ENCODE peak calls at places on chromosome 18, in ten cellular contexts. Y, H, P, J, C, U, N, S, L and Q are unnamed samples.

GRCh38 chr18:32473325-32473724 is 2.6 kb upstream of the GAREM1 start:
- DNase-seq in S (no peak), Y (no peak), U (no peak), J (no peak), H (no peak), C (no peak), N (no peak), L (no peak), P (no peak), Q (no peak)

GRCh38 chr18:27653247-27653646 is 468.1 kb upstream of the CHST9 start:
- DNase-seq in H (no peak), J (no peak), U (no peak), N (no peak), S (no peak), Y (no peak), P (no peak), C (no peak), L (no peak), Q (no peak)

GRCh38 chr18:21997207-21998143 is 171.9 kb upstream of the GATA6 start:
- DNase-seq in U (peak), P (no peak), J (peak), C (no peak), L (peak), Y (peak), S (no peak), N (peak), H (peak), Q (no peak)

GRCh38 chr18:59878644-59879043 is 21.2 kb upstream of the PMAIP1 start:
- DNase-seq in N (no peak), J (no peak), S (no peak), P (no peak), L (no peak), Y (peak), H (no peak), C (no peak), U (no peak), Q (no peak)

GRCh38 chr18:24910217-24910616 is 441.7 kb downstream of the ZNF521 start:
- DNase-seq in N (no peak), J (no peak), S (no peak), C (no peak), Y (peak), H (no peak), L (no peak), P (no peak), U (no peak), Q (no peak)

GRCh38 chr18:63138469-63139340 is 180.9 kb downstream of the BCL2 start:
- DNase-seq in N (no peak), P (no peak), S (no peak), L (no peak), J (no peak), Y (no peak), C (no peak), H (peak), U (no peak), Q (no peak)

GRCh38 chr18:8793445-8794132 is 88.2 kb downstream of the MTCL1 start:
- DNase-seq in C (no peak), N (no peak), L (no peak), P (no peak), Y (no peak), H (no peak), U (no peak), J (peak), S (no peak), Q (no peak)

GRCh38 chr18:2704541-2704940 is 49.0 kb downstream of the SMCHD1 start:
- DNase-seq in H (no peak), N (no peak), C (no peak), P (no peak), U (no peak), Y (no peak), J (no peak), L (no peak), S (no peak), Q (no peak)

GRCh38 chr18:68740966-68741365 is 26.1 kb upstream of the TMX3 start:
- DNase-seq in P (no peak), N (no peak), J (no peak), U (no peak), S (no peak), L (no peak), C (no peak), H (no peak), Y (peak), Q (no peak)

GRCh38 chr18:23722646-23723045 is 33.4 kb downstream of the LAMA3 start:
- DNase-seq in J (no peak), N (no peak), H (peak), L (no peak), S (no peak), U (no peak), Y (peak), C (no peak), P (no peak), Q (no peak)

GRCh38 chr18:48226401-48226800 is 182.8 kb downstream of the ZBTB7C start:
- DNase-seq in C (no peak), Y (no peak), S (no peak), H (no peak), N (no peak), P (no peak), U (no peak), J (no peak), L (no peak), Q (no peak)

GRCh38 chr18:30682667-30683066 is 359.9 kb downstream of the DSC3 start:
- DNase-seq in J (peak), U (no peak), S (no peak), P (no peak), L (no peak), Y (no peak), C (no peak), H (no peak), N (no peak), Q (no peak)

GRCh38 chr18:22816266-22817176 is 116.6 kb upstream of the RBBP8 start:
- DNase-seq in J (no peak), H (no peak), Y (no peak), C (peak), L (no peak), S (no peak), U (peak), N (no peak), P (no peak), Q (no peak)

GRCh38 chr18:78822171-78822570 is 157.4 kb upstream of the SALL3 start:
- DNase-seq in U (no peak), H (no peak), C (no peak), J (no peak), L (no peak), S (no peak), N (no peak), Y (no peak), P (no peak), Q (no peak)

GRCh38 chr18:27184115-27185024 is 738 bp downstream of the CHST9 start:
- DNase-seq in J (no peak), U (peak), N (no peak), P (peak), S (no peak), C (no peak), L (no peak), H (no peak), Y (no peak), Q (no peak)

GRCh38 chr18:79518683-79519128 is 123.0 kb downstream of the NFATC1 start:
- DNase-seq in H (no peak), S (no peak), J (no peak), C (peak), N (no peak), U (no peak), P (no peak), Y (no peak), L (no peak), Q (peak)

GRCh38 chr18:13615432-13615861 is 110.9 kb downstream of the FAM210A start:
- DNase-seq in C (no peak), U (no peak), Y (no peak), L (no peak), P (no peak), N (no peak), H (no peak), S (no peak), J (no peak), Q (no peak)

GRCh38 chr18:26941608-26942007 is 76.1 kb upstream of the AQP4 start:
- DNase-seq in Y (no peak), L (peak), U (peak), C (no peak), J (no peak), S (no peak), N (no peak), H (no peak), P (peak), Q (no peak)

GRCh38 chr18:24427484-24427883 is 1.0 kb downstream of the IMPACT start:
- DNase-seq in U (no peak), P (no peak), Y (peak), J (no peak), L (peak), H (peak), C (no peak), S (no peak), N (peak), Q (no peak)

GRCh38 chr18:48813833-48814489 is 136.8 kb downstream of the SMAD7 start:
- DNase-seq in H (no peak), P (no peak), C (no peak), J (no peak), N (no peak), L (no peak), U (peak), Y (no peak), S (peak), Q (peak)

GRCh38 chr18:11145413-11146191 is 3.8 kb downstream of the PIEZO2 start:
- DNase-seq in U (no peak), H (no peak), L (no peak), J (no peak), Y (no peak), C (no peak), P (no peak), N (no peak), S (no peak), Q (no peak)

GRCh38 chr18:64929026-64929425 is 780.1 kb upstream of the LINC00305 start:
- DNase-seq in L (peak), J (no peak), C (no peak), Y (no peak), S (no peak), N (no peak), H (peak), P (no peak), U (no peak), Q (no peak)

GRCh38 chr18:10659000-10659399 is 133.2 kb downstream of the NAPG start:
- DNase-seq in P (no peak), H (no peak), S (no peak), L (no peak), U (no peak), J (no peak), N (no peak), C (no peak), Y (no peak), Q (no peak)

GRCh38 chr18:2981212-2981728 is 31.7 kb downstream of the LPIN2 start:
- DNase-seq in L (peak), H (peak), Y (peak), N (peak), J (peak), P (no peak), U (no peak), S (no peak), C (no peak), Q (no peak)

GRCh38 chr18:76458522-76459311 is 36.3 kb downstream of the ZNF516 start:
- DNase-seq in H (no peak), P (no peak), J (no peak), N (no peak), U (no peak), Y (no peak), S (peak), C (no peak), L (no peak), Q (peak)

DNA sequence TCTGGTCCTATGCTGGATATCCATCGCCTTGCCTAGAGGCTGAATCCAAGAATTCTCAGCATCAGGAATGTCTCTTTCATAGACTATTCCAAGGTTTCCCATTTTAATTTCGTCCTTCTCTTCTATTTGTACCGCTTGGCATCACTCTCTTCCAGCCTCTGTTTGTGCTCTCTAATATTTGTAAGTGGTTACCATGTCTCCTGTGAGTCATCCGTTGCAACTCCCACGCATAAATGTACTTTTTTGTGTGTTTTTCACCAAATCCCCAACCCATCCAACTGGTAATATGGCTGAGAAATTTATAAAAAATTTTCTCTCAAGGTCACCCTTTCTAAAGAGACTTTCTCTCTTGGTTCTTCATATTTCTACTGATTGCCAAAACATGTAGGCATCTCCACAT is 21.8 kb downstream of the COLEC12 start:
- DNase-seq in J (no peak), L (no peak), C (no peak), S (no peak), P (no peak), H (peak), N (no peak), U (no peak), Y (peak), Q (no peak)
- H3K4me3 ChIP-seq in J (no peak), L (no peak), C (no peak), S (no peak), P (no peak), H (no peak), N (no peak), U (no peak), Y (no peak), Q (no peak)

DNA sequence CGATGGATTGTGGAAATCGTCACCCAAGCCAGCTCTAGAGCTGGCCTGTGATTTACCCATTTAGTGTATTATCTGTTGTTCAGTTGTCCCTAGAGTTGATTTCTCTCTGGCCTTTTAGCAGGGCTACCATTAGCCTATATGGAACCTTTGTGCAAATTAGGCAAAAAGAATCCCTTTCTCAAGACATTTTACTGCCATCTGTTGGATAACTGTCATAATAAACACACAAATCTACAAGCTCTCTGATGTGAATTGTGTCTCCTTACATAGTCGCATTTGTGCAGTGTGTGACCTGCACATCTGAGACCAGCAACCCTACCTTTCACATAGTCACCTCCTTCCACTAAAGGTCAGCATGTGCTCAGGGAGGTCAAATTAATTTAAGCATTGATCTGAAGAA is 34.0 kb downstream of the LOXHD1 start:
- DNase-seq in L (peak), N (peak), S (no peak), U (no peak), Y (peak), C (no peak), H (peak), P (no peak), J (no peak), Q (no peak)
- TF ChIP-seq CTCF in L (peak), N (peak), S (peak), U (no peak), Y (peak), C (no peak), H (no peak), P (no peak), J (no peak), Q (no peak)

DNA sequence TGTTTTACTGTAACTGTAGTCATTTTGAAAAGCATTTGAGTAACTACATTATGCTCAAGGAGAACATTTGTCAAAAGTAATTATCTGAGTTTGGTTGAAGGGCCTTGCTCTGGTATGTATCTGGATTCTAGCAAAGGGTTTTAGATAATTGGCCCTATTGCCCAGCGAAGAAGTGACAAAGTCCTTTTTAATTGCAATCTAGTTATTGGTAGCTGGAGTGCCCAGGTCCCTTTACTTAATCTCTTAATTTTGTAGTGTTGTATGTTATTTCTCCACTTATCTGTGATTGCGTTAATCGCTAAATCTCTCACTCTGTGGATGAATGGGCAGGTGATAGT is 1.8 kb downstream of the ASXL3 start:
- DNase-seq in U (no peak), N (no peak), C (no peak), L (no peak), J (no peak), P (no peak), S (no peak), Y (no peak), H (no peak), Q (no peak)
- H3K4me3 ChIP-seq in U (no peak), N (no peak), C (peak), L (no peak), J (no peak), P (peak), S (peak), Y (no peak), H (peak), Q (peak)

DNA sequence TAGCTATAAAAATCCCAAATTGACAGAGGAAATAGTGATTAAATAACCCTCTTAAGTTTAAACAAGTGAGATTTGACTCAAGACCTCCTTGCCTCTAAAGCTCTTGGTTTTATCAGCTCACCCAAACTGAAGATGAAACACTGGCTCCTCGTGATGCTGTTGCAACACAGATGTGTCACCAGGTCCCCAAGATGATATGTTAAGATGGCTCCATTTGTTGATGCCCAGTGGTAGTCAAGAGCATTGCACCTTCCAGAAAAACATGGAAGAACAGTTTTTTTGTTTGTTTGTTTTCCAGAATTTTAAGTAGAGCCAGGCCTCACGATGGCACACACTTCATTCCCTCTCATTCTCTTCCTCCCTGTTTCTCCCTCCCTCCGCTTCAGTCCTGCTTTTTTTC is 399.8 kb downstream of the TXNL1 start:
- DNase-seq in J (no peak), P (no peak), H (no peak), L (peak), S (no peak), N (peak), C (no peak), U (no peak), Y (no peak), Q (no peak)
- TF ChIP-seq CTCF in J (peak), P (no peak), H (no peak), L (peak), S (no peak), N (no peak), C (no peak), U (no peak), Y (peak), Q (no peak)

DNA sequence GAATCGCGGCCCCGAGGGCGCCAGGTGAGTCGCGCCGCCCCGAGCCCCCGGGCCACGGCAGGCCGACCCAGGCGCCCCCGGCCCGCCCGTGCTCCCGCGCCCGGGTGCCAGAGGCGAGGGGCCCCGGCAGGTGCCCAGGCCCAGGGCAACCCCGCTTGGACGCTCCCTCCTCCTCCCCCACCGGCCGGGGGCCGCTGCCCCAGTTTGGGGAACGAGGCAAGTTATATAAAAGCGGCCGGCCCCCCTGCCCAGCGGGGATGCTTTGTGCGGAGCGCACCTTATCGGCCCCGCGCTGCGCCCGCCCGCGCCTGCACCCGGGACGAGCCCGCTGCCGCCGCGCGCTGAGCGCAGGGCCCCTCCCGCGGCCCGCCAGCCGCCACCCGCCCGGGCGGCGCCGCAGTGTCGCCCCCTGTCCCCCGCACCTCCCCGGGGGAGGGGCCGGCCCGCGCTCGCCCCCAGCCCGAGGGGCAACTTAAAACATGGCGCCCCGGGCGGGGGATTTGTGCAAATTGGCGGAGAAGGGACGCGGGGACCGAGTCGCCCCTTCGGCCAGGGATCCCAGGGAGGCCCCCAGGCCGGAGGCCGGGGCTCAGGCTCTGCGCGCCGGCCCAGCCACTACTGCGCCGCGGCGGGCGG is 643 bp downstream of the EPB41L3 start:
- DNase-seq in C (no peak), Y (no peak), P (no peak), H (no peak), N (no peak), S (no peak), J (no peak), L (no peak), U (no peak), Q (peak)
- H3K4me3 ChIP-seq in C (peak), Y (peak), P (peak), H (peak), N (peak), S (peak), J (peak), L (no peak), U (peak), Q (peak)

DNA sequence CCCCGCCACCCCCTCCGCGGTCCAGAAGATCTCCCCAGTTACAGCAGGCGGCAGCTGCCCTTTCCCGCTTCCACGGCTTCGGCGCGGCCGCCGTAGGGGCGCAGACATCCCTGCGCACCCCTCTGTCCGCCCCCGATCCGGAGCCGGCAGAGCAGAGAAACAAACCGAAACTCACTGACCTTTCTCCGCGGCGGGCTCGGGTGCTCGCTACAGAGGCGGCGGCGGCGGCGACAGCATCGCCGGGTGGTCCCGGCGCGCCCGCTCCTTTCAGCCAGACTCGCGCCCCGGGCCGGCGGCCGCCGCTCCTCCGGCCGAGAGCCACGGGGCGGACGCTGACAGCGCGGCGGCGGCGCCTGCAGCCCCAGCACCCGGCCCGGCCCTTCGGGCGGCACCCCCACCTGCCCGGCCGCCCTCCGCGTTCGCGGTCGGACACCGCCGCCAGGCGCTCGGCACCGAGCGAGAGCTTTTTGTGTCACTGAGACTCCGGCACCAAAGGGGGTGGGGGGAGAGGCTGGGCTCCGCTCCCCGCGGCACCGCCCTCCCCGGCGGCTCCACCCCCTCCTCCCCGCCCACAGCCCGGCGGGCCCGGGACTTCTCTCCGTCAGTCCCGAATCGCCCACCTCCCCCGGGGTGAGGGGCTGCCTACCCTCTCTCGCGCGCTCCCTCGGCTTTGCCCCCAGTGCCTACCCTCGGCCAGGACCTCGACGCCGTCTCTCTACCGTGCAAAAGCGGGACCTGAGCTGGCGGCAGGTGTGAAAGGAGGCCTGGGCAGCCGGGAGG is 1.4 kb upstream of the RNF152 start:
- DNase-seq in C (peak), S (peak), N (peak), L (peak), P (peak), H (peak), Y (peak), U (peak), J (no peak), Q (peak)
- TF ChIP-seq CTCF in C (peak), S (peak), N (no peak), L (peak), P (peak), H (no peak), Y (peak), U (peak), J (no peak), Q (peak)

GRCh38 chr18:57436965-57437333 is 1.8 kb downstream of the ONECUT2 start:
- DNase-seq in L (no peak), U (no peak), P (no peak), J (no peak), S (no peak), Y (no peak), H (no peak), N (no peak), C (no peak), Q (no peak)
- H3K4me3 ChIP-seq in L (no peak), U (peak), P (no peak), J (no peak), S (no peak), Y (no peak), H (no peak), N (peak), C (peak), Q (no peak)